ENCODE peak calls at places on chromosomes 16 and 17, in ten cellular contexts. One of them, this sample, is unnamed.

GRCh38 chr17:62444063-62444462 is 20.4 kb downstream of the METTL2A start:
- DNase-seq in endodermal cell: no peak
- DNase-seq in lower lobe of right lung: no peak
- DNase-seq in GM13977: no peak
- DNase-seq in HT-29: no peak
- DNase-seq in T-cell: no peak
- DNase-seq in AG20443: no peak
- DNase-seq in T-helper 1 cell: no peak
- DNase-seq in stimulated activated CD4-positive, alpha-beta T cell treated with anti-CD3 and anti-CD28 coated beads, Interleukin-1b, Interleukin-23, amount 100 ng/mL, for 1 hour: no peak
- DNase-seq in OCI-M1: no peak
- DNase-seq in this sample: no peak

GRCh38 chr16:53999123-53999522 is 287.5 kb downstream of the IRX3 start:
- DNase-seq in AG20443: no peak
- DNase-seq in endodermal cell: no peak
- DNase-seq in stimulated activated CD4-positive, alpha-beta T cell treated with anti-CD3 and anti-CD28 coated beads, Interleukin-1b, Interleukin-23, amount 100 ng/mL, for 1 hour: no peak
- DNase-seq in OCI-M1: no peak
- DNase-seq in T-cell: no peak
- DNase-seq in T-helper 1 cell: no peak
- DNase-seq in GM13977: no peak
- DNase-seq in lower lobe of right lung: no peak
- DNase-seq in HT-29: no peak
- DNase-seq in this sample: no peak

GRCh38 chr17:80021600-80021999 is 14.1 kb downstream of the TBC1D16 start:
- DNase-seq in AG20443: no peak
- DNase-seq in endodermal cell: no peak
- DNase-seq in GM13977: no peak
- DNase-seq in HT-29: no peak
- DNase-seq in lower lobe of right lung: no peak
- DNase-seq in T-helper 1 cell: no peak
- DNase-seq in stimulated activated CD4-positive, alpha-beta T cell treated with anti-CD3 and anti-CD28 coated beads, Interleukin-1b, Interleukin-23, amount 100 ng/mL, for 1 hour: no peak
- DNase-seq in T-cell: no peak
- DNase-seq in OCI-M1: no peak
- DNase-seq in this sample: no peak

GRCh38 chr17:57108656-57109392 is 23.8 kb downstream of the AKAP1 start:
- DNase-seq in OCI-M1: no peak
- DNase-seq in lower lobe of right lung: no peak
- DNase-seq in T-helper 1 cell: no peak
- DNase-seq in stimulated activated CD4-positive, alpha-beta T cell treated with anti-CD3 and anti-CD28 coated beads, Interleukin-1b, Interleukin-23, amount 100 ng/mL, for 1 hour: no peak
- DNase-seq in AG20443: no peak
- DNase-seq in endodermal cell: peak
- DNase-seq in HT-29: no peak
- DNase-seq in T-cell: no peak
- DNase-seq in GM13977: no peak
- DNase-seq in this sample: peak

GRCh38 chr16:29761882-29762281 is 16.1 kb upstream of the C16orf54 start:
- DNase-seq in T-helper 1 cell: no peak
- DNase-seq in HT-29: no peak
- DNase-seq in GM13977: no peak
- DNase-seq in stimulated activated CD4-positive, alpha-beta T cell treated with anti-CD3 and anti-CD28 coated beads, Interleukin-1b, Interleukin-23, amount 100 ng/mL, for 1 hour: no peak
- DNase-seq in OCI-M1: peak
- DNase-seq in lower lobe of right lung: no peak
- DNase-seq in T-cell: no peak
- DNase-seq in endodermal cell: no peak
- DNase-seq in AG20443: no peak
- DNase-seq in this sample: no peak

GRCh38 chr17:59505610-59506276 is 59.7 kb upstream of the DHX40 start:
- DNase-seq in AG20443: peak
- DNase-seq in GM13977: no peak
- DNase-seq in lower lobe of right lung: no peak
- DNase-seq in T-helper 1 cell: no peak
- DNase-seq in endodermal cell: peak
- DNase-seq in HT-29: no peak
- DNase-seq in T-cell: no peak
- DNase-seq in stimulated activated CD4-positive, alpha-beta T cell treated with anti-CD3 and anti-CD28 coated beads, Interleukin-1b, Interleukin-23, amount 100 ng/mL, for 1 hour: no peak
- DNase-seq in OCI-M1: no peak
- DNase-seq in this sample: no peak

GRCh38 chr17:16374129-16374528 is 6.8 kb upstream of the UBB start:
- DNase-seq in T-cell: no peak
- DNase-seq in GM13977: no peak
- DNase-seq in lower lobe of right lung: no peak
- DNase-seq in HT-29: no peak
- DNase-seq in AG20443: peak
- DNase-seq in OCI-M1: no peak
- DNase-seq in stimulated activated CD4-positive, alpha-beta T cell treated with anti-CD3 and anti-CD28 coated beads, Interleukin-1b, Interleukin-23, amount 100 ng/mL, for 1 hour: no peak
- DNase-seq in T-helper 1 cell: no peak
- DNase-seq in endodermal cell: no peak
- DNase-seq in this sample: no peak

GRCh38 chr16:62872339-62872738 is 836.1 kb upstream of the CDH8 start:
- DNase-seq in lower lobe of right lung: no peak
- DNase-seq in stimulated activated CD4-positive, alpha-beta T cell treated with anti-CD3 and anti-CD28 coated beads, Interleukin-1b, Interleukin-23, amount 100 ng/mL, for 1 hour: no peak
- DNase-seq in endodermal cell: no peak
- DNase-seq in GM13977: no peak
- DNase-seq in OCI-M1: no peak
- DNase-seq in HT-29: no peak
- DNase-seq in AG20443: no peak
- DNase-seq in T-helper 1 cell: no peak
- DNase-seq in T-cell: no peak
- DNase-seq in this sample: no peak

GRCh38 chr16:79564594-79565210 is 35.8 kb downstream of the MAF start:
- DNase-seq in T-helper 1 cell: no peak
- DNase-seq in HT-29: no peak
- DNase-seq in GM13977: no peak
- DNase-seq in stimulated activated CD4-positive, alpha-beta T cell treated with anti-CD3 and anti-CD28 coated beads, Interleukin-1b, Interleukin-23, amount 100 ng/mL, for 1 hour: no peak
- DNase-seq in OCI-M1: no peak
- DNase-seq in AG20443: no peak
- DNase-seq in T-cell: no peak
- DNase-seq in lower lobe of right lung: no peak
- DNase-seq in endodermal cell: no peak
- DNase-seq in this sample: no peak

GRCh38 chr16:54194008-54194731 is 92.4 kb downstream of the IRX3 start:
- DNase-seq in T-cell: no peak
- DNase-seq in HT-29: no peak
- DNase-seq in stimulated activated CD4-positive, alpha-beta T cell treated with anti-CD3 and anti-CD28 coated beads, Interleukin-1b, Interleukin-23, amount 100 ng/mL, for 1 hour: no peak
- DNase-seq in GM13977: no peak
- DNase-seq in lower lobe of right lung: peak
- DNase-seq in OCI-M1: no peak
- DNase-seq in endodermal cell: no peak
- DNase-seq in T-helper 1 cell: no peak
- DNase-seq in AG20443: peak
- DNase-seq in this sample: peak

GRCh38 chr17:55212880-55213279 is 51.9 kb upstream of the HLF start:
- DNase-seq in T-helper 1 cell: no peak
- DNase-seq in stimulated activated CD4-positive, alpha-beta T cell treated with anti-CD3 and anti-CD28 coated beads, Interleukin-1b, Interleukin-23, amount 100 ng/mL, for 1 hour: no peak
- DNase-seq in endodermal cell: no peak
- DNase-seq in AG20443: no peak
- DNase-seq in GM13977: no peak
- DNase-seq in OCI-M1: no peak
- DNase-seq in lower lobe of right lung: no peak
- DNase-seq in HT-29: no peak
- DNase-seq in T-cell: no peak
- DNase-seq in this sample: no peak

GRCh38 chr16:49278944-49279725 is 2.5 kb downstream of the CBLN1 start:
- DNase-seq in AG20443: no peak
- DNase-seq in HT-29: no peak
- DNase-seq in GM13977: no peak
- DNase-seq in stimulated activated CD4-positive, alpha-beta T cell treated with anti-CD3 and anti-CD28 coated beads, Interleukin-1b, Interleukin-23, amount 100 ng/mL, for 1 hour: no peak
- DNase-seq in T-cell: no peak
- DNase-seq in T-helper 1 cell: no peak
- DNase-seq in OCI-M1: no peak
- DNase-seq in lower lobe of right lung: no peak
- DNase-seq in endodermal cell: peak
- DNase-seq in this sample: no peak

GRCh38 chr17:49365667-49366066 is 3.6 kb upstream of the ZNF652 start:
- DNase-seq in AG20443: peak
- DNase-seq in HT-29: peak
- DNase-seq in OCI-M1: peak
- DNase-seq in T-cell: peak
- DNase-seq in lower lobe of right lung: no peak
- DNase-seq in stimulated activated CD4-positive, alpha-beta T cell treated with anti-CD3 and anti-CD28 coated beads, Interleukin-1b, Interleukin-23, amount 100 ng/mL, for 1 hour: no peak
- DNase-seq in T-helper 1 cell: peak
- DNase-seq in GM13977: no peak
- DNase-seq in endodermal cell: peak
- DNase-seq in this sample: no peak

GRCh38 chr17:71392715-71393567 is 727.9 kb upstream of the SOX9 start:
- DNase-seq in endodermal cell: no peak
- DNase-seq in T-helper 1 cell: no peak
- DNase-seq in stimulated activated CD4-positive, alpha-beta T cell treated with anti-CD3 and anti-CD28 coated beads, Interleukin-1b, Interleukin-23, amount 100 ng/mL, for 1 hour: no peak
- DNase-seq in T-cell: no peak
- DNase-seq in HT-29: no peak
- DNase-seq in GM13977: no peak
- DNase-seq in AG20443: peak
- DNase-seq in lower lobe of right lung: no peak
- DNase-seq in OCI-M1: no peak
- DNase-seq in this sample: no peak

GRCh38 chr17:33328129-33328528 is 35.0 kb upstream of the ASIC2 start:
- DNase-seq in T-cell: no peak
- DNase-seq in AG20443: peak
- DNase-seq in stimulated activated CD4-positive, alpha-beta T cell treated with anti-CD3 and anti-CD28 coated beads, Interleukin-1b, Interleukin-23, amount 100 ng/mL, for 1 hour: no peak
- DNase-seq in lower lobe of right lung: no peak
- DNase-seq in endodermal cell: peak
- DNase-seq in GM13977: no peak
- DNase-seq in T-helper 1 cell: no peak
- DNase-seq in OCI-M1: peak
- DNase-seq in HT-29: peak
- DNase-seq in this sample: no peak

GRCh38 chr16:54106078-54106477 is 180.5 kb downstream of the IRX3 start:
- DNase-seq in lower lobe of right lung: no peak
- DNase-seq in endodermal cell: no peak
- DNase-seq in T-cell: no peak
- DNase-seq in T-helper 1 cell: no peak
- DNase-seq in stimulated activated CD4-positive, alpha-beta T cell treated with anti-CD3 and anti-CD28 coated beads, Interleukin-1b, Interleukin-23, amount 100 ng/mL, for 1 hour: no peak
- DNase-seq in OCI-M1: no peak
- DNase-seq in GM13977: no peak
- DNase-seq in AG20443: no peak
- DNase-seq in HT-29: no peak
- DNase-seq in this sample: no peak

GRCh38 chr16:75341934-75342811 is 90.7 kb upstream of the BCAR1 start:
- DNase-seq in endodermal cell: no peak
- DNase-seq in lower lobe of right lung: no peak
- DNase-seq in GM13977: no peak
- DNase-seq in HT-29: peak
- DNase-seq in AG20443: peak
- DNase-seq in T-cell: no peak
- DNase-seq in T-helper 1 cell: no peak
- DNase-seq in stimulated activated CD4-positive, alpha-beta T cell treated with anti-CD3 and anti-CD28 coated beads, Interleukin-1b, Interleukin-23, amount 100 ng/mL, for 1 hour: no peak
- DNase-seq in OCI-M1: no peak
- DNase-seq in this sample: no peak

GRCh38 chr16:57517397-57518367 is 18.7 kb downstream of the CCDC102A start:
- DNase-seq in AG20443: no peak
- DNase-seq in T-helper 1 cell: no peak
- DNase-seq in OCI-M1: no peak
- DNase-seq in T-cell: no peak
- DNase-seq in GM13977: no peak
- DNase-seq in lower lobe of right lung: no peak
- DNase-seq in HT-29: no peak
- DNase-seq in stimulated activated CD4-positive, alpha-beta T cell treated with anti-CD3 and anti-CD28 coated beads, Interleukin-1b, Interleukin-23, amount 100 ng/mL, for 1 hour: no peak
- DNase-seq in endodermal cell: no peak
- DNase-seq in this sample: no peak

GRCh38 chr17:39809221-39809620 is 54.9 kb downstream of the IKZF3 start:
- DNase-seq in HT-29: no peak
- DNase-seq in T-cell: no peak
- DNase-seq in AG20443: no peak
- DNase-seq in OCI-M1: peak
- DNase-seq in GM13977: no peak
- DNase-seq in T-helper 1 cell: no peak
- DNase-seq in stimulated activated CD4-positive, alpha-beta T cell treated with anti-CD3 and anti-CD28 coated beads, Interleukin-1b, Interleukin-23, amount 100 ng/mL, for 1 hour: no peak
- DNase-seq in endodermal cell: no peak
- DNase-seq in lower lobe of right lung: no peak
- DNase-seq in this sample: no peak

GRCh38 chr17:7308625-7309433 is 1.4 kb downstream of the EIF5A start:
- DNase-seq in T-helper 1 cell: peak
- DNase-seq in T-cell: peak
- DNase-seq in GM13977: peak
- DNase-seq in endodermal cell: peak
- DNase-seq in HT-29: peak
- DNase-seq in lower lobe of right lung: peak
- DNase-seq in stimulated activated CD4-positive, alpha-beta T cell treated with anti-CD3 and anti-CD28 coated beads, Interleukin-1b, Interleukin-23, amount 100 ng/mL, for 1 hour: peak
- DNase-seq in AG20443: peak
- DNase-seq in OCI-M1: peak
- DNase-seq in this sample: peak

GRCh38 chr16:12461201-12461600 is 342.5 kb downstream of the CPPED1 start:
- DNase-seq in T-cell: no peak
- DNase-seq in lower lobe of right lung: no peak
- DNase-seq in AG20443: no peak
- DNase-seq in endodermal cell: no peak
- DNase-seq in stimulated activated CD4-positive, alpha-beta T cell treated with anti-CD3 and anti-CD28 coated beads, Interleukin-1b, Interleukin-23, amount 100 ng/mL, for 1 hour: no peak
- DNase-seq in OCI-M1: no peak
- DNase-seq in GM13977: no peak
- DNase-seq in T-helper 1 cell: no peak
- DNase-seq in HT-29: no peak
- DNase-seq in this sample: no peak

GRCh38 chr17:70739046-70739445 is 569.7 kb downstream of the KCNJ2 start:
- DNase-seq in lower lobe of right lung: no peak
- DNase-seq in HT-29: no peak
- DNase-seq in stimulated activated CD4-positive, alpha-beta T cell treated with anti-CD3 and anti-CD28 coated beads, Interleukin-1b, Interleukin-23, amount 100 ng/mL, for 1 hour: no peak
- DNase-seq in AG20443: no peak
- DNase-seq in T-helper 1 cell: no peak
- DNase-seq in T-cell: no peak
- DNase-seq in OCI-M1: no peak
- DNase-seq in endodermal cell: no peak
- DNase-seq in GM13977: no peak
- DNase-seq in this sample: no peak

GRCh38 chr16:648071-648785 is 937 bp upstream of the WDR90 start:
- DNase-seq in lower lobe of right lung: peak
- DNase-seq in endodermal cell: peak
- DNase-seq in OCI-M1: peak
- DNase-seq in T-helper 1 cell: peak
- DNase-seq in HT-29: peak
- DNase-seq in stimulated activated CD4-positive, alpha-beta T cell treated with anti-CD3 and anti-CD28 coated beads, Interleukin-1b, Interleukin-23, amount 100 ng/mL, for 1 hour: no peak
- DNase-seq in T-cell: no peak
- DNase-seq in GM13977: peak
- DNase-seq in AG20443: peak
- DNase-seq in this sample: no peak

GRCh38 chr16:1340730-1341494 is 7.5 kb downstream of the BAIAP3 start:
- DNase-seq in T-helper 1 cell: no peak
- DNase-seq in OCI-M1: no peak
- DNase-seq in AG20443: no peak
- DNase-seq in GM13977: no peak
- DNase-seq in lower lobe of right lung: no peak
- DNase-seq in stimulated activated CD4-positive, alpha-beta T cell treated with anti-CD3 and anti-CD28 coated beads, Interleukin-1b, Interleukin-23, amount 100 ng/mL, for 1 hour: no peak
- DNase-seq in HT-29: no peak
- DNase-seq in T-cell: no peak
- DNase-seq in endodermal cell: no peak
- DNase-seq in this sample: no peak

GRCh38 chr17:1997587-1998425 is 27.3 kb downstream of the RTN4RL1 start:
- DNase-seq in HT-29: peak
- DNase-seq in T-helper 1 cell: no peak
- DNase-seq in lower lobe of right lung: peak
- DNase-seq in OCI-M1: no peak
- DNase-seq in stimulated activated CD4-positive, alpha-beta T cell treated with anti-CD3 and anti-CD28 coated beads, Interleukin-1b, Interleukin-23, amount 100 ng/mL, for 1 hour: no peak
- DNase-seq in AG20443: peak
- DNase-seq in endodermal cell: peak
- DNase-seq in GM13977: no peak
- DNase-seq in T-cell: no peak
- DNase-seq in this sample: no peak

GRCh38 chr17:67017895-67018294 is 26.5 kb upstream of the CACNG1 start:
- DNase-seq in endodermal cell: no peak
- DNase-seq in HT-29: no peak
- DNase-seq in AG20443: no peak
- DNase-seq in stimulated activated CD4-positive, alpha-beta T cell treated with anti-CD3 and anti-CD28 coated beads, Interleukin-1b, Interleukin-23, amount 100 ng/mL, for 1 hour: no peak
- DNase-seq in lower lobe of right lung: no peak
- DNase-seq in T-helper 1 cell: no peak
- DNase-seq in T-cell: no peak
- DNase-seq in GM13977: no peak
- DNase-seq in OCI-M1: no peak
- DNase-seq in this sample: no peak

GRCh38 chr17:77318491-77319210 is 177.9 kb downstream of the SEC14L1 start:
- DNase-seq in GM13977: no peak
- DNase-seq in endodermal cell: no peak
- DNase-seq in T-helper 1 cell: no peak
- DNase-seq in stimulated activated CD4-positive, alpha-beta T cell treated with anti-CD3 and anti-CD28 coated beads, Interleukin-1b, Interleukin-23, amount 100 ng/mL, for 1 hour: no peak
- DNase-seq in T-cell: no peak
- DNase-seq in lower lobe of right lung: peak
- DNase-seq in AG20443: peak
- DNase-seq in HT-29: no peak
- DNase-seq in OCI-M1: no peak
- DNase-seq in this sample: no peak

GRCh38 chr17:9237661-9238301 is 216.5 kb downstream of the NTN1 start:
- DNase-seq in stimulated activated CD4-positive, alpha-beta T cell treated with anti-CD3 and anti-CD28 coated beads, Interleukin-1b, Interleukin-23, amount 100 ng/mL, for 1 hour: no peak
- DNase-seq in T-cell: no peak
- DNase-seq in lower lobe of right lung: peak
- DNase-seq in T-helper 1 cell: no peak
- DNase-seq in endodermal cell: no peak
- DNase-seq in OCI-M1: no peak
- DNase-seq in AG20443: no peak
- DNase-seq in HT-29: peak
- DNase-seq in GM13977: no peak
- DNase-seq in this sample: no peak